ENCODE peak calls at places on chromosomes 12 and 14, in eight cellular contexts. I is HT1080; N is Caco-2; P is NCI-H1092 treated with DMSO at 0.1 percent for 48 hours; R is retinal pigment epithelial cell; A is thoracic aorta; F is activated B cell treated with CpG ODN at 0.5 μM for 24 hours; Q is stimulated activated CD4-positive, alpha-beta T cell treated with anti-CD3 and anti-CD28 coated beads, TNF-alpha, amount 100 ng/mL, for 4 hours. V is an unnamed sample.

GRCh38 chr14:95515080-95515489 is 1.4 kb downstream of the SYNE3 start:
- DNase-seq in A (no peak), N (no peak), F (no peak), R (no peak), P (no peak), Q (no peak), I (no peak), V (peak)

GRCh38 chr14:65993103-65993502 is 493.1 kb upstream of the CCDC196 start:
- DNase-seq in R (no peak), P (no peak), F (no peak), A (no peak), I (peak), Q (no peak), N (no peak), V (no peak)

GRCh38 chr12:88753074-88753473 is 172.8 kb upstream of the KITLG start:
- DNase-seq in R (no peak), I (peak), N (no peak), P (no peak), A (no peak), Q (no peak), F (no peak), V (no peak)

GRCh38 chr12:122203968-122204828 is 689 bp downstream of the B3GNT4 start:
- DNase-seq in I (no peak), A (no peak), Q (no peak), F (peak), P (no peak), N (no peak), R (no peak), V (peak)

GRCh38 chr12:123983822-123984485 is 10.9 kb downstream of the ZNF664 start:
- DNase-seq in I (peak), N (peak), R (no peak), P (peak), A (no peak), Q (no peak), F (no peak), V (peak)

GRCh38 chr12:108040968-108041367 is 88.1 kb upstream of the WSCD2 start:
- DNase-seq in P (no peak), Q (no peak), N (no peak), I (no peak), R (no peak), F (no peak), A (no peak), V (no peak)

GRCh38 chr12:77947746-77948145 is 117.1 kb downstream of the NAV3 start:
- DNase-seq in P (no peak), F (no peak), A (no peak), I (no peak), R (no peak), Q (no peak), N (no peak), V (no peak)

GRCh38 chr12:48021485-48022179 is 17.4 kb upstream of the COL2A1 start:
- DNase-seq in R (no peak), A (no peak), Q (no peak), N (peak), I (peak), P (peak), F (no peak), V (no peak)

GRCh38 chr14:90740081-90740480 is 76.1 kb downstream of the TTC7B start:
- DNase-seq in Q (no peak), F (no peak), I (no peak), A (no peak), P (no peak), N (no peak), R (no peak), V (no peak)

GRCh38 chr12:90652280-90652679 is 302.7 kb downstream of the CCER1 start:
- DNase-seq in Q (no peak), A (no peak), R (no peak), I (peak), F (no peak), P (no peak), N (no peak), V (no peak)

GRCh38 chr14:91354979-91355685 is 62.5 kb downstream of the CCDC88C start:
- DNase-seq in P (peak), I (no peak), Q (no peak), N (peak), F (peak), R (no peak), A (no peak), V (no peak)

GRCh38 chr12:116456307-116456641 is 102.9 kb upstream of the MAP1LC3B2 start:
- DNase-seq in R (no peak), N (no peak), I (no peak), A (no peak), F (no peak), Q (no peak), P (no peak), V (no peak)

GRCh38 chr12:89261982-89262381 is 90.3 kb downstream of the DUSP6 start:
- DNase-seq in A (no peak), R (no peak), Q (no peak), I (no peak), F (no peak), N (no peak), P (no peak), V (no peak)

GRCh38 chr14:79598339-79598738 is 613.0 kb downstream of the DIO2 start:
- DNase-seq in Q (no peak), F (no peak), A (no peak), I (peak), N (no peak), R (no peak), P (no peak), V (no peak)

GRCh38 chr12:47651368-47652254 is 54.2 kb downstream of the RPAP3 start:
- DNase-seq in R (peak), F (no peak), A (no peak), P (peak), Q (no peak), I (peak), N (peak), V (peak)

GRCh38 chr12:107783406-107784376 is 9.2 kb downstream of the ASCL4 start:
- DNase-seq in R (no peak), I (no peak), A (no peak), Q (no peak), F (no peak), P (no peak), N (no peak), V (no peak)

GRCh38 chr14:51369814-51370213 is 129.8 kb downstream of the TMX1 start:
- DNase-seq in P (no peak), R (no peak), N (no peak), F (no peak), I (no peak), A (no peak), Q (no peak), V (no peak)

GRCh38 chr14:54556535-54556934 is 10.4 kb upstream of the SAMD4A start:
- DNase-seq in P (no peak), A (no peak), R (no peak), N (peak), Q (no peak), I (no peak), F (no peak), V (no peak)

GRCh38 chr12:12810507-12811143 is 2.5 kb upstream of the DDX47 start:
- DNase-seq in F (no peak), N (peak), P (no peak), A (no peak), Q (no peak), R (no peak), I (no peak), V (no peak)

GRCh38 chr12:58425481-58426392 is 484.4 kb downstream of the ATP23 start:
- DNase-seq in N (peak), I (peak), Q (no peak), A (no peak), R (peak), F (no peak), P (no peak), V (no peak)

GRCh38 chr12:100826323-100826722 is 31.7 kb downstream of the ANO4 start:
- DNase-seq in I (peak), N (peak), F (no peak), A (no peak), R (peak), Q (no peak), P (no peak), V (no peak)

GRCh38 chr14:59358105-59358504 is 107.1 kb downstream of the GPR135 start:
- DNase-seq in N (peak), Q (no peak), P (peak), R (peak), F (no peak), A (peak), I (peak), V (no peak)

GRCh38 chr12:42382013-42382696 is 56.2 kb downstream of the PPHLN1 start:
- DNase-seq in F (no peak), N (no peak), A (no peak), Q (no peak), I (no peak), R (no peak), P (no peak), V (no peak)

GRCh38 chr12:110689601-110690430 is 901 bp upstream of the HVCN1 start:
- DNase-seq in N (no peak), I (no peak), Q (no peak), F (peak), A (no peak), P (no peak), R (no peak), V (no peak)

GRCh38 chr14:89858084-89858483 is 96.4 kb downstream of the EFCAB11 start:
- DNase-seq in A (no peak), I (no peak), F (no peak), P (no peak), R (no peak), N (no peak), Q (no peak), V (no peak)

GRCh38 chr12:43550831-43551270 is 1.2 kb downstream of the ADAMTS20 start:
- DNase-seq in P (no peak), Q (no peak), N (no peak), A (no peak), R (no peak), F (no peak), I (no peak), V (no peak)

GRCh38 chr12:128509170-128509569 is 242.2 kb downstream of the TMEM132C start:
- DNase-seq in N (no peak), Q (no peak), R (no peak), F (no peak), P (no peak), I (no peak), A (no peak), V (no peak)

GRCh38 chr12:127273621-127274020 is 993.3 kb upstream of the TMEM132C start:
- DNase-seq in Q (no peak), F (no peak), N (no peak), A (no peak), P (no peak), I (peak), R (no peak), V (no peak)

GRCh38 chr12:132620893-132621656 is 2.5 kb downstream of the P2RX2 start:
- DNase-seq in F (no peak), Q (no peak), P (no peak), R (no peak), A (no peak), I (no peak), N (no peak), V (no peak)

GRCh38 chr14:99802301-99803105 is 9.3 kb downstream of the EML1 start:
- DNase-seq in P (no peak), R (no peak), I (peak), Q (no peak), F (no peak), N (no peak), A (no peak), V (no peak)